ENCODE peak calls at places on chromosomes 16 and 17, in four cellular contexts. One of them, this sample, is unnamed.

GRCh38 chr16:30778549-30779244 is 8.3 kb downstream of the ZNF629 start:
- DNase-seq in cardiac fibroblast: peak; percentile 42
- DNase-seq in brain microvascular endothelial cell: no peak
- DNase-seq in fibroblast of mammary gland: peak; percentile 62
- DNase-seq in this sample: no peak

GRCh38 chr17:55709440-55709839 is 13.2 kb downstream of the TMEM100 start:
- DNase-seq in cardiac fibroblast: no peak
- DNase-seq in fibroblast of mammary gland: no peak
- DNase-seq in brain microvascular endothelial cell: no peak
- DNase-seq in this sample: no peak

GRCh38 chr17:82668024-82668630 is 19.9 kb upstream of the WDR45B start:
- DNase-seq in cardiac fibroblast: no peak
- DNase-seq in fibroblast of mammary gland: no peak
- DNase-seq in brain microvascular endothelial cell: no peak
- DNase-seq in this sample: no peak

GRCh38 chr17:49618112-49618611 is 42.5 kb downstream of the NXPH3 start:
- DNase-seq in cardiac fibroblast: no peak
- DNase-seq in brain microvascular endothelial cell: no peak
- DNase-seq in fibroblast of mammary gland: peak; percentile 69
- DNase-seq in this sample: peak; percentile 33

GRCh38 chr17:29149431-29150064 is 30.6 kb downstream of the MYO18A start:
- DNase-seq in cardiac fibroblast: peak; percentile 78
- DNase-seq in brain microvascular endothelial cell: no peak
- DNase-seq in fibroblast of mammary gland: no peak
- DNase-seq in this sample: no peak

GRCh38 chr17:16928406-16929280 is 43.3 kb downstream of the TNFRSF13B start:
- DNase-seq in cardiac fibroblast: no peak
- DNase-seq in brain microvascular endothelial cell: no peak
- DNase-seq in fibroblast of mammary gland: no peak
- DNase-seq in this sample: no peak

GRCh38 chr16:595942-596735 is 6.3 kb downstream of the RAB40C start:
- DNase-seq in cardiac fibroblast: no peak
- DNase-seq in brain microvascular endothelial cell: no peak
- DNase-seq in fibroblast of mammary gland: no peak
- DNase-seq in this sample: no peak

GRCh38 chr16:13997933-13998332 is 73.2 kb upstream of the MRTFB start:
- DNase-seq in brain microvascular endothelial cell: no peak
- DNase-seq in cardiac fibroblast: no peak
- DNase-seq in fibroblast of mammary gland: no peak
- DNase-seq in this sample: no peak

GRCh38 chr17:50440172-50440837 is 14.3 kb downstream of the ACSF2 start:
- DNase-seq in cardiac fibroblast: no peak
- DNase-seq in brain microvascular endothelial cell: no peak
- DNase-seq in fibroblast of mammary gland: no peak
- DNase-seq in this sample: no peak

GRCh38 chr16:30151091-30151490 is 28.1 kb upstream of the MAPK3 start:
- DNase-seq in brain microvascular endothelial cell: no peak
- DNase-seq in fibroblast of mammary gland: no peak
- DNase-seq in cardiac fibroblast: no peak
- DNase-seq in this sample: no peak

GRCh38 chr17:78993241-78993956 is 13.7 kb upstream of the LGALS3BP start:
- DNase-seq in fibroblast of mammary gland: peak; percentile 54
- DNase-seq in cardiac fibroblast: peak; percentile 65
- DNase-seq in brain microvascular endothelial cell: peak; percentile 32
- DNase-seq in this sample: peak; percentile 47

GRCh38 chr16:84374160-84374489 is 5.8 kb downstream of the ATP2C2 start:
- DNase-seq in fibroblast of mammary gland: no peak
- DNase-seq in brain microvascular endothelial cell: no peak
- DNase-seq in cardiac fibroblast: no peak
- DNase-seq in this sample: no peak

GRCh38 chr17:61307905-61308886 is 91.4 kb upstream of the TBX2 start:
- DNase-seq in fibroblast of mammary gland: peak; percentile 100
- DNase-seq in brain microvascular endothelial cell: peak; percentile 94
- DNase-seq in cardiac fibroblast: peak; percentile 93
- DNase-seq in this sample: peak; percentile 93

GRCh38 chr17:81064746-81065475 is 30.0 kb downstream of the BAIAP2 start:
- DNase-seq in brain microvascular endothelial cell: peak; percentile 61
- DNase-seq in cardiac fibroblast: peak; percentile 77
- DNase-seq in fibroblast of mammary gland: peak; percentile 79
- DNase-seq in this sample: peak; percentile 47

GRCh38 chr17:76492989-76493501 is 8.2 kb downstream of the RHBDF2 start:
- DNase-seq in cardiac fibroblast: peak; percentile 88
- DNase-seq in brain microvascular endothelial cell: peak; percentile 75
- DNase-seq in fibroblast of mammary gland: peak; percentile 63
- DNase-seq in this sample: peak; percentile 87

GRCh38 chr17:36592316-36592710 is 634 bp downstream of the DHRS11 start:
- DNase-seq in brain microvascular endothelial cell: no peak
- DNase-seq in cardiac fibroblast: peak; percentile 14
- DNase-seq in fibroblast of mammary gland: no peak
- DNase-seq in this sample: no peak

GRCh38 chr17:27246537-27246936 is 47.4 kb upstream of the WSB1 start:
- DNase-seq in brain microvascular endothelial cell: no peak
- DNase-seq in cardiac fibroblast: no peak
- DNase-seq in fibroblast of mammary gland: no peak
- DNase-seq in this sample: no peak

GRCh38 chr16:78606572-78606971 is 507.1 kb downstream of the WWOX start:
- DNase-seq in brain microvascular endothelial cell: no peak
- DNase-seq in cardiac fibroblast: no peak
- DNase-seq in fibroblast of mammary gland: no peak
- DNase-seq in this sample: no peak

GRCh38 chr17:27997044-27997401 is 45.5 kb upstream of the NLK start:
- DNase-seq in fibroblast of mammary gland: no peak
- DNase-seq in cardiac fibroblast: no peak
- DNase-seq in brain microvascular endothelial cell: no peak
- DNase-seq in this sample: no peak

GRCh38 chr17:31388770-31389672 is 2.5 kb upstream of the RAB11FIP4 start:
- DNase-seq in cardiac fibroblast: peak; percentile 16
- DNase-seq in brain microvascular endothelial cell: no peak
- DNase-seq in fibroblast of mammary gland: no peak
- DNase-seq in this sample: no peak

GRCh38 chr17:79026345-79027273 is 2.6 kb downstream of the C1QTNF1 start:
- DNase-seq in brain microvascular endothelial cell: no peak
- DNase-seq in cardiac fibroblast: peak; percentile 88
- DNase-seq in fibroblast of mammary gland: peak; percentile 81
- DNase-seq in this sample: peak; percentile 65

GRCh38 chr16:79164378-79164720 is 436.2 kb downstream of the MAF start:
- DNase-seq in cardiac fibroblast: no peak
- DNase-seq in brain microvascular endothelial cell: no peak
- DNase-seq in fibroblast of mammary gland: no peak
- DNase-seq in this sample: no peak

GRCh38 chr16:75614247-75614897 is 8.7 kb downstream of the ADAT1 start:
- DNase-seq in cardiac fibroblast: peak; percentile 54
- DNase-seq in brain microvascular endothelial cell: peak; percentile 29
- DNase-seq in fibroblast of mammary gland: peak; percentile 79
- DNase-seq in this sample: peak; percentile 39

GRCh38 chr16:70689970-70690905 is 4.4 kb upstream of the MTSS2 start:
- DNase-seq in cardiac fibroblast: no peak
- DNase-seq in brain microvascular endothelial cell: no peak
- DNase-seq in fibroblast of mammary gland: no peak
- DNase-seq in this sample: no peak

GRCh38 chr17:41865596-41865893 is 322 bp upstream of the KLHL11 start:
- DNase-seq in cardiac fibroblast: no peak
- DNase-seq in brain microvascular endothelial cell: no peak
- DNase-seq in fibroblast of mammary gland: no peak
- DNase-seq in this sample: no peak

GRCh38 chr16:74748710-74749073 is 25.9 kb downstream of the FA2H start:
- DNase-seq in cardiac fibroblast: no peak
- DNase-seq in brain microvascular endothelial cell: no peak
- DNase-seq in fibroblast of mammary gland: no peak
- DNase-seq in this sample: no peak

GRCh38 chr16:10122546-10122945 is 59.7 kb downstream of the GRIN2A start:
- DNase-seq in brain microvascular endothelial cell: no peak
- DNase-seq in cardiac fibroblast: no peak
- DNase-seq in fibroblast of mammary gland: peak; percentile 42
- DNase-seq in this sample: no peak

GRCh38 chr16:69848635-69849545 is 86.8 kb downstream of the WWP2 start:
- DNase-seq in fibroblast of mammary gland: peak; percentile 97
- DNase-seq in cardiac fibroblast: peak; percentile 94
- DNase-seq in brain microvascular endothelial cell: peak; percentile 68
- DNase-seq in this sample: peak; percentile 92

GRCh38 chr16:23941025-23941424 is 105.2 kb downstream of the PRKCB start:
- DNase-seq in cardiac fibroblast: no peak
- DNase-seq in brain microvascular endothelial cell: no peak
- DNase-seq in fibroblast of mammary gland: no peak
- DNase-seq in this sample: no peak

GRCh38 chr17:42459983-42460300 is 1.3 kb downstream of the ATP6V0A1 start:
- DNase-seq in fibroblast of mammary gland: peak; percentile 62
- DNase-seq in brain microvascular endothelial cell: peak; percentile 57
- DNase-seq in cardiac fibroblast: peak; percentile 58
- DNase-seq in this sample: peak; percentile 66

DNA sequence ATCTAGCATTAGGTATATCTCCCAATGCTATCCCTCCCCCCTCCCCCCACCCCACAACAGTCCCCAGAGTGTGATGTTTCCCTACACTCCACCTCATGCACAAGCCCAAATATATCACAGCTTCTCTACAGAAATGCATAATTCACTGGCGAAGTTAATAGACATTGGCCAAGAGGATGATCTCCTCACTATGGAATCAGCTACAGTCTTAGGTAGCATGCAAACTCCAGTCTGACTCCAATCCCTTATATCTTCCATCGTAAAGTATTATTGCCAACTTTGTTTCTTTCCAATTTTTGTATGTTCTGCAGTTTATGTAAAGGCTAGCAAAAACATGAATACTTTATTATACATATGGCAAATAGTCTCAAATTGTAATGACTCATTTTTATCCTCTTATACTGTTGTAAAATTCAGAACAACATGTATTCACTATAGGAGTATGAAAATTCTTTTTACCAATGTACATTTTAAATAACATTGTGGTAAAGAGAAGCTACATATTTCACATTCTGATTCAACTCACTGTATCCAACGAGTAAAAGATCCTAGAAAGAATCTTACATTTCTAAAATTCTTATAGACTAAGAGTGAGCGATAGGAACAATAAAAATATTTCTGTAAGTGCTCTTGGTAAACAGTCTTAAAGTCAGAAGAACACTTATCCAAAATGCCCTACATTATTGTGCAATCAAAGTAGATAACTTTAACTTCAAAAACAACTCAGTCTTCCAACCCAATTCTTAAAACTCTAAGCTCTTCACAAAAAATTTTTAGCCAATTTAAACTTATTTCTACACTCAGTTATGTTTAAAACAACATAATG is 833 bp downstream of the ABCA8 start:
- DNase-seq in brain microvascular endothelial cell: no peak
- DNase-seq in cardiac fibroblast: peak; percentile 47
- DNase-seq in fibroblast of mammary gland: peak; percentile 38
- DNase-seq in this sample: peak; percentile 29
- H3K4me3 ChIP-seq in brain microvascular endothelial cell: peak overlapping the region; percentile 43
- H3K4me3 ChIP-seq in cardiac fibroblast: peak overlapping the region; percentile 32
- H3K4me3 ChIP-seq in fibroblast of mammary gland: peak overlapping the region; percentile 43
- H3K4me3 ChIP-seq in this sample: peak overlapping the region; percentile 30

GRCh38 chr17:18119166-18119745 is 10.7 kb downstream of the MYO15A start:
- DNase-seq in brain microvascular endothelial cell: no peak
- DNase-seq in cardiac fibroblast: no peak
- DNase-seq in fibroblast of mammary gland: no peak
- DNase-seq in this sample: no peak
- TF ChIP-seq CTCF in brain microvascular endothelial cell: no peak
- TF ChIP-seq CTCF in cardiac fibroblast: no peak
- TF ChIP-seq CTCF in fibroblast of mammary gland: no peak
- TF ChIP-seq CTCF in this sample: no peak

DNA sequence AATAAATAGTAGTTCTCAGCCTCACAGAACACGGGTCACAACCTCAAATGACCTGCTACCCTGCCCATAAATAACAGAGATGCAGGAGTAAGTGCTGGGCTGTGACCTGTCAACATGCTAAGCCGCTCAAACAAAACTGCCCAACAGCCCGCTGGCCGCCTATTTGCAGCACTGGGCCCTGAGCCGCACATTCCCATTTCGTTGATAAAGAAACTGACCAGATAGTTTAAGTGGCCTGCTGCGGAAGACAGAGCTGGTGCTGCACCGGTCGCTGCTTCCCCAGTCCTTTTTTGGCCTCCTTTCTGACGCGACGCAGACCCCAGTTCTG is 443 bp upstream of the SLC6A2 start:
- DNase-seq in brain microvascular endothelial cell: no peak
- DNase-seq in cardiac fibroblast: no peak
- DNase-seq in fibroblast of mammary gland: no peak
- DNase-seq in this sample: no peak
- H3K4me3 ChIP-seq in brain microvascular endothelial cell: no peak overlapping the region
- H3K4me3 ChIP-seq in cardiac fibroblast: no peak overlapping the region
- H3K4me3 ChIP-seq in fibroblast of mammary gland: no peak overlapping the region
- H3K4me3 ChIP-seq in this sample: no peak overlapping the region

DNA sequence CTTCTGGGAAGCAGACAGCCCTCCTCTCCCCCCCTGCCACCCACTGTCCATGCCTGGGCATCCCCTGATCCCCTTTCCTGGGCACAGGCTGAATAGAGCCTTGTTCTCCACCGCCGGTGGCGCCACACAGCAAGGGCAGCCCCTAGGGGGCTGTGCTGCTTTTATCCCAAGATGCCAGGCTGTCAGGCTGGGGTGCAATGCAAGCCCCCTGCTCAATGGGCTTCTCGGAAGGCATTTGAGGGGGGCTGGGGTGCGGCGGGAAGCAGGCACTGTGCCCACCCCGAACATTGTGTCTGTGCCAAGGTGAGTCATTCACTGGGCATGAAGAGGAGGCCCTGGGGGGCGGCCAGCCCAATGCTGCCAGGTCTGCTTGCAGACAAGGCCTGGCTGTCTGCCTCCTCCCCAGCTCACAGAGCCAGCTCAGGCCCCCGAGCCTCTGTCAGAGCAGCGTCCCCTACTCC is 1.5 kb upstream of the GFAP start:
- DNase-seq in cardiac fibroblast: peak; percentile 83
- DNase-seq in brain microvascular endothelial cell: no peak
- DNase-seq in fibroblast of mammary gland: peak; percentile 19
- DNase-seq in this sample: peak; percentile 52
- TF ChIP-seq CTCF in cardiac fibroblast: no peak
- TF ChIP-seq CTCF in brain microvascular endothelial cell: peak; percentile 34
- TF ChIP-seq CTCF in fibroblast of mammary gland: no peak
- TF ChIP-seq CTCF in this sample: peak; percentile 31

GRCh38 chr16:58829096-58829495 is 95.0 kb upstream of the GOT2 start:
- DNase-seq in brain microvascular endothelial cell: no peak
- DNase-seq in cardiac fibroblast: no peak
- DNase-seq in fibroblast of mammary gland: peak; percentile 10
- DNase-seq in this sample: no peak
- H3K4me3 ChIP-seq in brain microvascular endothelial cell: no peak overlapping the region
- H3K4me3 ChIP-seq in cardiac fibroblast: no peak overlapping the region
- H3K4me3 ChIP-seq in fibroblast of mammary gland: no peak overlapping the region
- H3K4me3 ChIP-seq in this sample: no peak overlapping the region

GRCh38 chr17:35546489-35546888 is 9.0 kb upstream of the SLFN12L start:
- DNase-seq in fibroblast of mammary gland: no peak
- DNase-seq in brain microvascular endothelial cell: no peak
- DNase-seq in cardiac fibroblast: no peak
- DNase-seq in this sample: no peak
- TF ChIP-seq CTCF in fibroblast of mammary gland: no peak
- TF ChIP-seq CTCF in brain microvascular endothelial cell: no peak
- TF ChIP-seq CTCF in cardiac fibroblast: no peak
- TF ChIP-seq CTCF in this sample: no peak

GRCh38 chr16:89326721-89327120 is 109.2 kb downstream of the ZNF778 start:
- DNase-seq in fibroblast of mammary gland: no peak
- DNase-seq in cardiac fibroblast: no peak
- DNase-seq in brain microvascular endothelial cell: no peak
- DNase-seq in this sample: no peak

GRCh38 chr16:89332248-89333245 is 115.0 kb downstream of the ZNF778 start:
- DNase-seq in fibroblast of mammary gland: peak; percentile 37
- DNase-seq in cardiac fibroblast: no peak
- DNase-seq in brain microvascular endothelial cell: no peak
- DNase-seq in this sample: no peak

GRCh38 chr16:89331371-89332109 is 114.0 kb downstream of the ZNF778 start:
- DNase-seq in cardiac fibroblast: no peak
- DNase-seq in brain microvascular endothelial cell: no peak
- DNase-seq in fibroblast of mammary gland: no peak
- DNase-seq in this sample: no peak

GRCh38 chr16:89334050-89334449 is 116.5 kb downstream of the ZNF778 start:
- DNase-seq in fibroblast of mammary gland: no peak
- DNase-seq in cardiac fibroblast: no peak
- DNase-seq in brain microvascular endothelial cell: no peak
- DNase-seq in this sample: no peak

GRCh38 chr16:89330177-89330856 is 112.8 kb downstream of the ZNF778 start:
- DNase-seq in cardiac fibroblast: no peak
- DNase-seq in brain microvascular endothelial cell: peak; percentile 63
- DNase-seq in fibroblast of mammary gland: peak; percentile 55
- DNase-seq in this sample: peak; percentile 69
- H3K4me3 ChIP-seq in cardiac fibroblast: peak overlapping the region; percentile 14
- H3K4me3 ChIP-seq in brain microvascular endothelial cell: peak overlapping the region; percentile 26
- H3K4me3 ChIP-seq in fibroblast of mammary gland: peak overlapping the region; percentile 3
- H3K4me3 ChIP-seq in this sample: no peak overlapping the region

This sample was measured in astrocyte of the spinal cord.